ENCODE peak calls at places on chromosomes 7 and 10, in six cellular contexts. Q, Z, I, E, A and O are unnamed samples.

GRCh38 chr10:69096045-69096444 is 8.1 kb downstream of the SRGN start:
- DNase-seq in Q (no peak), E (no peak), Z (no peak), A (no peak), I (no peak), O (no peak)

GRCh38 chr7:44574286-44574872 is 671 bp upstream of the DDX56 start:
- DNase-seq in E (no peak), A (no peak), Z (no peak), I (no peak), Q (no peak), O (no peak)

GRCh38 chr7:24824896-24825295 is 67.6 kb upstream of the GSDME start:
- DNase-seq in Q (no peak), Z (no peak), I (no peak), E (no peak), A (no peak), O (no peak)

GRCh38 chr10:60578217-60578616 is 188.5 kb upstream of the ANK3 start:
- DNase-seq in Q (no peak), A (no peak), E (no peak), Z (no peak), I (no peak), O (no peak)

GRCh38 chr7:131244259-131244852 is 83.3 kb upstream of the MKLN1 start:
- DNase-seq in Z (no peak), I (no peak), A (no peak), Q (no peak), E (no peak), O (no peak)

GRCh38 chr10:71069909-71070666 is 142.3 kb upstream of the UNC5B start:
- DNase-seq in E (no peak), I (no peak), A (no peak), Q (no peak), Z (no peak), O (no peak)

GRCh38 chr7:19248681-19249080 is 103.5 kb upstream of the FERD3L start:
- DNase-seq in Z (no peak), Q (no peak), I (no peak), A (no peak), E (no peak), O (no peak)

GRCh38 chr7:18330563-18330962 is 165.0 kb upstream of the HDAC9 start:
- DNase-seq in Z (no peak), Q (no peak), I (no peak), A (no peak), E (no peak), O (no peak)

GRCh38 chr7:103981003-103981423 is 8.4 kb downstream of the RELN start:
- DNase-seq in E (no peak), I (no peak), Q (no peak), A (no peak), Z (no peak), O (no peak)

GRCh38 chr7:128710391-128710930 is 28.7 kb upstream of the CALU start:
- DNase-seq in A (no peak), Z (no peak), E (no peak), Q (no peak), I (no peak), O (no peak)

GRCh38 chr10:30215131-30215530 is 133.9 kb downstream of the MTPAP start:
- DNase-seq in E (no peak), Q (no peak), I (no peak), Z (no peak), A (no peak), O (no peak)

GRCh38 chr7:50849991-50850390 is 67.3 kb upstream of the GRB10 start:
- DNase-seq in I (no peak), A (no peak), Q (no peak), Z (no peak), E (no peak), O (no peak)